ENCODE peak calls at places on chromosomes 1 and 21, in four cellular contexts. B is HL-60, A is K562, F is GM12891. K is an unnamed sample.

GRCh38 chr1:69523032-69523431 is 44.7 kb upstream of the LRRC7 start:
- DNase-seq in B (no peak), A (no peak), F (no peak), K (no peak)

GRCh38 chr1:230104395-230105244 is 37.6 kb downstream of the GALNT2 start:
- DNase-seq in B (peak), A (no peak), F (peak), K (peak)

GRCh38 chr1:156709743-156710489 is 4.5 kb upstream of the CRABP2 start:
- DNase-seq in B (no peak), A (no peak), F (no peak), K (no peak)

GRCh38 chr1:17944606-17945005 is 163.0 kb upstream of the IGSF21 start:
- DNase-seq in B (no peak), A (no peak), F (no peak), K (no peak)

GRCh38 chr1:1431006-1431844 is 4.3 kb upstream of the VWA1 start:
- DNase-seq in B (no peak), A (peak), F (no peak), K (no peak)

GRCh38 chr1:5125208-5125607 is 470.8 kb downstream of the AJAP1 start:
- DNase-seq in B (no peak), A (no peak), F (no peak), K (no peak)

GRCh38 chr1:207805841-207806421 is 54.1 kb downstream of the CD46 start:
- DNase-seq in B (no peak), A (peak), F (no peak), K (no peak)

GRCh38 chr1:182430263-182431068 is 19.5 kb upstream of the RGSL1 start:
- DNase-seq in B (peak), A (no peak), F (no peak), K (peak)

GRCh38 chr1:84721152-84721551 is 30.9 kb upstream of the SSX2IP start:
- DNase-seq in B (no peak), A (peak), F (no peak), K (no peak)

GRCh38 chr1:150973258-150973825 is 1.3 kb downstream of the CERS2 start:
- DNase-seq in B (no peak), A (no peak), F (peak), K (no peak)

GRCh38 chr21:38787461-38788274 is 18.1 kb upstream of the ETS2 start:
- DNase-seq in B (no peak), A (peak), F (no peak), K (no peak)

GRCh38 chr1:84253891-84254290 is 47.6 kb upstream of the SAMD13 start:
- DNase-seq in B (no peak), A (no peak), F (no peak), K (no peak)

GRCh38 chr1:213015099-213016050 is at the start of gene ANGEL2:
- DNase-seq in B (peak), A (peak), F (peak), K (peak)

GRCh38 chr1:25996966-25997758 is 701 bp downstream of the PAFAH2 start:
- DNase-seq in B (peak), A (no peak), F (no peak), K (peak)

GRCh38 chr1:70911861-70912260 is 135.8 kb downstream of the PTGER3 start:
- DNase-seq in B (no peak), A (no peak), F (no peak), K (no peak)

GRCh38 chr1:70906790-70907189 is 140.8 kb downstream of the PTGER3 start:
- DNase-seq in B (no peak), A (no peak), F (no peak), K (no peak)

GRCh38 chr1:70907563-70908310 is 139.9 kb downstream of the PTGER3 start:
- DNase-seq in B (no peak), A (no peak), F (no peak), K (no peak)

GRCh38 chr1:70909262-70909817 is 138.3 kb downstream of the PTGER3 start:
- DNase-seq in B (no peak), A (no peak), F (no peak), K (no peak)

GRCh38 chr1:70910013-70910412 is 137.6 kb downstream of the PTGER3 start:
- DNase-seq in B (no peak), A (no peak), F (no peak), K (no peak)
- TF ChIP-seq SPI1 in B (no peak), A (no peak), F (peak), K (peak)

DNA sequence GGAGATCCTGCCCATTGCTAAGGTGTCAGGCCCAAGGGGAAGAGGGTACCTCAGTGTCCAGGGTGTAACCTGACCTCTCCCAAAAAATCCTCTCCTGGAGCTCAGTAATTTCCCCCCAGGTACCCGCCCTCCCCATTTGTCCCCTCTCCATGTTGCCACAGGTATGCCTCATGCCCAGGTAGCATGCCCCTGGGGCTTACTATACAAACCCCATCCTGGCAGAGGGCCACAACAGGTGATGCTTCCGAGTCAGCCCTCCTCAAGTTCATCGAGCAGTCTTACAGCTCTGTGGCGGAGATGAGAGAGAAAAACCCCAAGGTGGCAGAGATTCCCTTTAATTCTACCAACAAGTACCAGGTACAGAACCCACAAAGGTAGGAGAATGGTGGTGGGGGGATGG is 15.7 kb downstream of the ATP1A4 start:
- DNase-seq in B (no peak), A (no peak), F (no peak), K (no peak)
- TF ChIP-seq SPI1 in B (no peak), A (no peak), F (no peak), K (no peak)

GRCh38 chr1:236142358-236143103 is at the start of gene GPR137B:
- DNase-seq in B (peak), A (peak), F (peak), K (no peak)

GRCh38 chr1:236144446-236145150 is 2.3 kb downstream of the GPR137B start:
- DNase-seq in B (no peak), A (no peak), F (no peak), K (no peak)

GRCh38 chr1:236141447-236142357 is 637 bp upstream of the GPR137B start:
- DNase-seq in B (no peak), A (no peak), F (peak), K (no peak)

GRCh38 chr1:236144033-236144432 is 1.7 kb downstream of the GPR137B start:
- DNase-seq in B (no peak), A (no peak), F (no peak), K (no peak)

GRCh38 chr1:236143104-236143948 is 987 bp downstream of the GPR137B start:
- DNase-seq in B (no peak), A (no peak), F (no peak), K (no peak)
- TF ChIP-seq SPI1 in B (no peak), A (no peak), F (no peak), K (no peak)

GRCh38 chr1:11320153-11320936 is 47.3 kb downstream of the UBIAD1 start:
- DNase-seq in B (no peak), A (peak), F (peak), K (no peak)
- TF ChIP-seq SPI1 in B (no peak), A (no peak), F (no peak), K (no peak)